ENCODE peak calls at places on chromosomes 2 and 18, in six cellular contexts. U is colonic mucosa, I is AG09309, N is fibroblast of pulmonary artery, J is epithelial cell of proximal tubule, Z is HCT116. A is an unnamed sample.

GRCh38 chr2:9249036-9249800 is 42.6 kb downstream of the ASAP2 start:
- DNase-seq in U (no peak), I (no peak), N (peak), J (no peak), Z (no peak), A (no peak)

GRCh38 chr18:3620146-3621119 is 170.5 kb downstream of the TGIF1 start:
- DNase-seq in U (peak), I (no peak), N (no peak), J (no peak), Z (no peak), A (no peak)

GRCh38 chr2:145652051-145652450 is 1132.1 kb upstream of the ZEB2 start:
- DNase-seq in U (no peak), I (no peak), N (peak), J (no peak), Z (no peak), A (peak)

GRCh38 chr2:197571622-197572271 is 55.9 kb downstream of the MOB4 start:
- DNase-seq in U (no peak), I (no peak), N (peak), J (peak), Z (no peak), A (no peak)

GRCh38 chr2:119694994-119695521 is 16.1 kb downstream of the TMEM177 start:
- DNase-seq in U (no peak), I (no peak), N (peak), J (no peak), Z (no peak), A (no peak)

GRCh38 chr2:196431957-196432356 is 207.6 kb upstream of the CCDC150 start:
- DNase-seq in U (no peak), I (no peak), N (peak), J (no peak), Z (peak), A (no peak)

GRCh38 chr18:46677609-46678470 is 20.8 kb upstream of the LOXHD1 start:
- DNase-seq in U (no peak), I (no peak), N (no peak), J (no peak), Z (peak), A (no peak)

GRCh38 chr2:56444339-56444738 is 260.5 kb downstream of the CCDC85A start:
- DNase-seq in U (peak), I (no peak), N (peak), J (peak), Z (no peak), A (no peak)

GRCh38 chr2:219116776-219117646 is 43.6 kb downstream of the NHEJ1 start:
- DNase-seq in U (peak), I (no peak), N (no peak), J (no peak), Z (no peak), A (no peak)

GRCh38 chr2:157304811-157305712 is 20.6 kb downstream of the ERMN start:
- DNase-seq in U (no peak), I (no peak), N (peak), J (no peak), Z (no peak), A (no peak)

GRCh38 chr2:240714747-240715725 is 23.4 kb downstream of the AQP12A start:
- DNase-seq in U (no peak), I (no peak), N (no peak), J (no peak), Z (no peak), A (no peak)

GRCh38 chr2:127453392-127454171 is 35.4 kb downstream of the PROC start:
- DNase-seq in U (no peak), I (no peak), N (peak), J (no peak), Z (no peak), A (no peak)

GRCh38 chr2:143473206-143473605 is 344.0 kb downstream of the ARHGAP15 start:
- DNase-seq in U (no peak), I (no peak), N (peak), J (no peak), Z (no peak), A (no peak)

GRCh38 chr2:77007668-77008067 is 514.5 kb downstream of the LRRTM4 start:
- DNase-seq in U (no peak), I (no peak), N (no peak), J (no peak), Z (no peak), A (no peak)

GRCh38 chr2:23286765-23287155 is 98.2 kb upstream of the KLHL29 start:
- DNase-seq in U (no peak), I (peak), N (peak), J (no peak), Z (no peak), A (no peak)

GRCh38 chr2:135709992-135710391 is 31.7 kb upstream of the UBXN4 start:
- DNase-seq in U (peak), I (no peak), N (peak), J (no peak), Z (peak), A (peak)

GRCh38 chr2:33123216-33123615 is 176.5 kb downstream of the LTBP1 start:
- DNase-seq in U (no peak), I (no peak), N (no peak), J (no peak), Z (no peak), A (no peak)

GRCh38 chr2:11824901-11825592 is 78.6 kb downstream of the LPIN1 start:
- DNase-seq in U (no peak), I (no peak), N (peak), J (no peak), Z (no peak), A (no peak)

GRCh38 chr2:40434638-40435296 is 17.1 kb downstream of the SLC8A1 start:
- DNase-seq in U (no peak), I (peak), N (peak), J (peak), Z (peak), A (no peak)

GRCh38 chr18:62716679-62717058 is 1.3 kb downstream of the PHLPP1 start:
- DNase-seq in U (peak), I (no peak), N (no peak), J (no peak), Z (no peak), A (no peak)

GRCh38 chr18:77366725-77367641 is 117.3 kb downstream of the GALR1 start:
- DNase-seq in U (peak), I (no peak), N (no peak), J (no peak), Z (no peak), A (no peak)

GRCh38 chr2:177692828-177693269 is 300.3 kb downstream of the AGPS start:
- DNase-seq in U (no peak), I (no peak), N (no peak), J (peak), Z (no peak), A (no peak)

GRCh38 chr2:150630587-150631235 is 143.2 kb upstream of the RND3 start:
- DNase-seq in U (no peak), I (no peak), N (peak), J (peak), Z (no peak), A (no peak)

GRCh38 chr2:127526940-127527804 is 883 bp upstream of the IWS1 start:
- DNase-seq in U (peak), I (no peak), N (no peak), J (no peak), Z (peak), A (no peak)

GRCh38 chr2:88614497-88615157 is 12.6 kb downstream of the EIF2AK3 start:
- DNase-seq in U (no peak), I (no peak), N (no peak), J (no peak), Z (no peak), A (no peak)

GRCh38 chr2:218260742-218261423 is at the start of gene GPBAR1:
- DNase-seq in U (no peak), I (no peak), N (no peak), J (no peak), Z (no peak), A (no peak)

GRCh38 chr2:148604927-148605326 is 39.6 kb upstream of the EPC2 start:
- DNase-seq in U (no peak), I (no peak), N (no peak), J (no peak), Z (no peak), A (no peak)

GRCh38 chr2:191846787-191847620 is at the start of gene CAVIN2:
- DNase-seq in U (peak), I (no peak), N (peak), J (no peak), Z (no peak), A (no peak)

GRCh38 chr2:214801068-214801467 is 8.4 kb downstream of the BARD1 start:
- DNase-seq in U (no peak), I (no peak), N (no peak), J (no peak), Z (no peak), A (no peak)

GRCh38 chr2:133705287-133705686 is 137.0 kb upstream of the NCKAP5 start:
- DNase-seq in U (no peak), I (no peak), N (peak), J (no peak), Z (no peak), A (no peak)

GRCh38 chr2:230898661-230899091 is 26.4 kb downstream of the GPR55 start:
- DNase-seq in U (peak), I (no peak), N (no peak), J (no peak), Z (no peak), A (no peak)

GRCh38 chr18:79490593-79491551 is 95.1 kb downstream of the NFATC1 start:
- DNase-seq in U (no peak), I (no peak), N (no peak), J (no peak), Z (no peak), A (no peak)

GRCh38 chr2:195411219-195411687 is 245.8 kb upstream of the SLC39A10 start:
- DNase-seq in U (no peak), I (peak), N (peak), J (no peak), Z (no peak), A (no peak)

GRCh38 chr2:14631676-14632075 is 841 bp upstream of the LRATD1 start:
- DNase-seq in U (no peak), I (no peak), N (no peak), J (no peak), Z (no peak), A (no peak)

GRCh38 chr2:10157293-10157692 is 34.8 kb downstream of the RRM2 start:
- DNase-seq in U (no peak), I (no peak), N (no peak), J (no peak), Z (no peak), A (no peak)

GRCh38 chr2:191217580-191217979 is 27.6 kb upstream of the MYO1B start:
- DNase-seq in U (peak), I (no peak), N (peak), J (no peak), Z (no peak), A (no peak)

GRCh38 chr18:72866901-72867701 is 686 bp downstream of the NETO1 start:
- DNase-seq in U (no peak), I (no peak), N (no peak), J (no peak), Z (no peak), A (no peak)

GRCh38 chr2:241855245-241855887 is 3.3 kb downstream of the PDCD1 start:
- DNase-seq in U (no peak), I (no peak), N (no peak), J (no peak), Z (no peak), A (no peak)

GRCh38 chr2:174341301-174341994 is 6.7 kb downstream of the SP9 start:
- DNase-seq in U (peak), I (peak), N (peak), J (peak), Z (peak), A (peak)
- H3K4me3 ChIP-seq in U (no peak), I (peak), N (no peak), J (no peak), Z (no peak), A (peak)

GRCh38 chr2:45293182-45293581 is 283.9 kb upstream of the SIX2 start:
- DNase-seq in U (no peak), I (peak), N (peak), J (no peak), Z (no peak), A (no peak)
- H3K4me3 ChIP-seq in U (no peak), I (no peak), N (no peak), J (no peak), Z (no peak), A (no peak)

GRCh38 chr2:130355181-130355577 is 677 bp upstream of the PTPN18 start:
- DNase-seq in U (peak), I (no peak), N (no peak), J (no peak), Z (no peak), A (no peak)
- H3K4me3 ChIP-seq in U (peak), I (peak), N (peak), J (peak), Z (peak), A (peak)

DNA sequence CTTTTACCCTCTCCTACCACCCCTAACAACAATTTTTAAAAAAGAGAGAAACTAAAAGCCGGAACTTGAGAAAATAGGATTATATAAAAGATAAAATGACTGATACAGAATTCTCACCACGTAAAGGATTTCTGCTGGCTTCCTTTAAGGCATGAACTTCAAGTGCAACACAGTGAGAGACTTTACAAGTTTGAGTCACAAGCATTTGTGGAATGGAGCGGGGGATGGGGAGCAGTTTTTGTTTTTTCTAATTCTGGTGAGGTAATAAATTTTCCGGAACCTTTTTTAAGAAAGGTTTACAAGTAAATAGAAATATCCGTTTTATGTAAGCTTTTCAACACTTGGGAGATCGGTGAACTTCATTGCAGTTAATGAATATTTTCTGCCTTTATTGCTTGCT is 1.8 kb upstream of the CDH2 start:
- DNase-seq in U (no peak), I (no peak), N (peak), J (no peak), Z (no peak), A (no peak)
- H3K4me3 ChIP-seq in U (no peak), I (peak), N (peak), J (peak), Z (no peak), A (no peak)

GRCh38 chr2:25131253-25131566 is 37.2 kb downstream of the POMC start:
- DNase-seq in U (no peak), I (no peak), N (no peak), J (no peak), Z (no peak), A (no peak)
- H3K4me3 ChIP-seq in U (peak), I (no peak), N (no peak), J (no peak), Z (no peak), A (no peak)

DNA sequence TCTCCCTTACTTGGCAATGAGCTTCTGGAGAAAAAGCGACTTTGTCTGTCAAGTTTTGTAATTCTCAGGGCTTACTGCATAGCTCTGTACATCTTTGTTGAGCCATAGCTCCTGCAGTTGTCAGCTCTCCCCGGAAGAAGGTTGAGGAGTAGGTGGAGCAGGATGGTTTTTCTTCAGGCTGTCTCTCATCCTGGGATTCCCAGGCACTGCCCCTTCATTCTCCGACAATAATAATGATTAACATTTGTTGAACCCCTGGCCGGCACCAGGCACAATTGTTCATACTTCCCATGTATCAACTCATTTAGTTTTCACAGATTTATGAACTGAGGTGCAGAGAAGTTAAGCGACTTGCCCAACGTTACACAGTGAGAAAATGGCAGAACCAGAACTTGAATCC is 23.5 kb upstream of the RHOB start:
- DNase-seq in U (no peak), I (no peak), N (no peak), J (no peak), Z (no peak), A (no peak)
- H3K4me3 ChIP-seq in U (no peak), I (no peak), N (no peak), J (no peak), Z (no peak), A (no peak)

GRCh38 chr2:239368906-239369584 is 31.8 kb downstream of the HDAC4 start:
- DNase-seq in U (no peak), I (no peak), N (no peak), J (no peak), Z (no peak), A (no peak)
- H3K4me3 ChIP-seq in U (no peak), I (no peak), N (no peak), J (no peak), Z (no peak), A (no peak)

A was measured in SK-N-MC.